ENCODE peak calls at places on chromosome 1, in seven cellular contexts. U is endothelial cell of umbilical vein; K is CD4-positive, CD25-positive, alpha-beta regulatory T cell; V is endodermal cell; P is GM23338; T is transverse colon; O is adrenal gland. C is an unnamed sample.
A peak's percentile ranks its signal among the peaks of the same experiment; 100 is the strongest.

GRCh38 chr1:206600527-206600926 is 11.7 kb downstream of the EIF2D start:
- DNase-seq in U (no peak), K (no peak), V (no peak), P (no peak), T (no peak), O (no peak), C (no peak)

GRCh38 chr1:59939393-59939792 is 12.8 kb upstream of the CYP2J2 start:
- DNase-seq in U (no peak), K (no peak), V (no peak), P (no peak), T (no peak), O (no peak), C (no peak)

GRCh38 chr1:78255378-78255777 is 209.6 kb downstream of the GIPC2 start:
- DNase-seq in U (no peak), K (no peak), V (no peak), P (no peak), T (no peak), O (no peak), C (no peak)

GRCh38 chr1:79603862-79604261 is 597.3 kb upstream of the ADGRL4 start:
- DNase-seq in U (no peak), K (no peak), V (no peak), P (no peak), T (no peak), O (no peak), C (no peak)

GRCh38 chr1:192489046-192489445 is 86.5 kb upstream of the RGS1 start:
- DNase-seq in U (peak; percentile 16), K (no peak), V (no peak), P (no peak), T (no peak), O (no peak), C (no peak)

GRCh38 chr1:117658676-117659075 is 52.8 kb downstream of the TENT5C start:
- DNase-seq in U (no peak), K (peak; percentile 91), V (no peak), P (no peak), T (peak; percentile 79), O (no peak), C (no peak)

GRCh38 chr1:219153741-219154140 is 19.9 kb upstream of the LYPLAL1 start:
- DNase-seq in U (no peak), K (no peak), V (no peak), P (no peak), T (no peak), O (no peak), C (no peak)

GRCh38 chr1:235741294-235741693 is 91.7 kb upstream of the GNG4 start:
- DNase-seq in U (no peak), K (no peak), V (no peak), P (no peak), T (no peak), O (no peak), C (no peak)

GRCh38 chr1:209402697-209403096 is 180.8 kb upstream of the CAMK1G start:
- DNase-seq in U (no peak), K (no peak), V (no peak), P (no peak), T (no peak), O (no peak), C (no peak)

GRCh38 chr1:12597792-12598191 is 20.2 kb downstream of the DHRS3 start:
- DNase-seq in U (no peak), K (no peak), V (no peak), P (no peak), T (no peak), O (peak; percentile 51), C (no peak)

GRCh38 chr1:201937624-201938212 is 8.6 kb downstream of the LMOD1 start:
- DNase-seq in U (peak; percentile 84), K (no peak), V (no peak), P (no peak), T (no peak), O (no peak), C (no peak)

GRCh38 chr1:21284206-21285137 is 5.8 kb downstream of the ECE1 start:
- DNase-seq in U (no peak), K (no peak), V (no peak), P (no peak), T (no peak), O (peak; percentile 62), C (no peak)

GRCh38 chr1:153536618-153537375 is 1.0 kb upstream of the S100A6 start:
- DNase-seq in U (no peak), K (no peak), V (peak; percentile 47), P (no peak), T (peak; percentile 84), O (no peak), C (no peak)
- H3K4me3 ChIP-seq in U (no peak overlapping the region), K (peak overlapping the region; percentile 90), V (no peak overlapping the region), P (peak overlapping the region; percentile 63), T (peak overlapping the region; percentile 81), O (no peak overlapping the region), C (peak overlapping the region; percentile 73)

GRCh38 chr1:204350265-204350664 is 9.5 kb downstream of the PLEKHA6 start:
- DNase-seq in U (no peak), K (no peak), V (no peak), P (no peak), T (no peak), O (no peak), C (no peak)
- H3K4me3 ChIP-seq in U (no peak overlapping the region), K (no peak overlapping the region), V (no peak overlapping the region), P (peak overlapping the region; percentile 44), T (no peak overlapping the region), O (no peak overlapping the region), C (no peak overlapping the region)

GRCh38 chr1:245840971-245841370 is 666.1 kb downstream of the SMYD3 start:
- DNase-seq in U (no peak), K (no peak), V (no peak), P (no peak), T (no peak), O (no peak), C (no peak)
- H3K4me3 ChIP-seq in U (no peak overlapping the region), K (no peak overlapping the region), V (no peak overlapping the region), P (no peak overlapping the region), T (no peak overlapping the region), O (no peak overlapping the region), C (no peak overlapping the region)

GRCh38 chr1:94929351-94929814 is 2.5 kb upstream of the CNN3 start:
- DNase-seq in U (no peak), K (no peak), V (no peak), P (no peak), T (peak; percentile 51), O (peak; percentile 26), C (no peak)
- H3K4me3 ChIP-seq in U (no peak overlapping the region), K (no peak overlapping the region), V (peak overlapping the region; percentile 85), P (peak overlapping the region; percentile 92), T (peak overlapping the region; percentile 81), O (no peak overlapping the region), C (no peak overlapping the region)

GRCh38 chr1:6244401-6245054 is 549 bp downstream of the HES3 start:
- DNase-seq in U (no peak), K (no peak), V (no peak), P (no peak), T (no peak), O (no peak), C (no peak)
- H3K4me3 ChIP-seq in U (no peak overlapping the region), K (no peak overlapping the region), V (no peak overlapping the region), P (peak overlapping the region; percentile 83), T (no peak overlapping the region), O (no peak overlapping the region), C (no peak overlapping the region)

GRCh38 chr1:15154480-15155036 is 1.0 kb downstream of the TMEM51 start:
- DNase-seq in U (no peak), K (no peak), V (peak; percentile 86), P (peak; percentile 80), T (peak; percentile 49), O (peak; percentile 78), C (no peak)

GRCh38 chr1:15153184-15153841 is at the start of gene TMEM51:
- DNase-seq in U (peak; percentile 79), K (no peak), V (peak; percentile 93), P (peak; percentile 91), T (peak; percentile 87), O (peak; percentile 90), C (no peak)

GRCh38 chr1:15152318-15153183 is 996 bp upstream of the TMEM51 start:
- DNase-seq in U (peak; percentile 89), K (no peak), V (peak; percentile 92), P (peak; percentile 92), T (peak; percentile 92), O (peak; percentile 94), C (no peak)

GRCh38 chr1:15155191-15155590 is 1.6 kb downstream of the TMEM51 start:
- DNase-seq in U (no peak), K (no peak), V (no peak), P (no peak), T (no peak), O (no peak), C (no peak)

DNA sequence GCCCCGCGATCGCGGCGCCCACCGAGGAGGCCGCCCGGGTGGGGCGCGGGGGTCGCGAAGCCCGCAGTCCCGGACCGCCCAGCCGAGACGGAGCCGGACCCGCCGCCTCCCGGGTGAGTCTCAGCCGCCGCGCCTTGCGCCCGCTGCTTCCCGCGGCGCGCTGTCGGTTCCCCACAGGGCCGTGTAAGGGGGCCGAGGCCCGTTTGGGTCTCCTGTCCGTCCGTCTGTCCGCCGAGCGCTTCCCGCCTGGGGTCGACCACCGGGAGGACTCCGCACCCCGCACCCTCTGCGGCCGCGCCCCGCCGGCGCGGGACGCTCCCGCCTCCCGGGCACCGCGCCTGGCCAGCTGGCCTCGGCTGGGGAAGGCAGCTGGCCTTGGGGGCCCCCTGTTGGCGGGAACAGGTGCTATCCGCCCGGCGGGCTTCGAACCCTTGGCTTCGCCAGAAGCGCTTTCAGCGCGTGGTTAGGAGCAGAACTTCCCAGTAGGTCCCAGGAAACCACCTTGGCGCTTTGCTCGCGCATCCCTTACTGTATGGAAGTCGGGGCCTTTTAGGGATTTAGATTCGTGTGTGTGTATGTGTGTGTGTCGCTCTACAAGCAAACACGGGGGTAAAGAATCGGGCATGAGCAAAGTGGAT is 414 bp downstream of the TMEM51 start:
- DNase-seq in U (peak; percentile 70), K (peak; percentile 14), V (peak; percentile 92), P (peak; percentile 81), T (peak; percentile 81), O (peak; percentile 80), C (no peak)
- H3K4me3 ChIP-seq in U (peak overlapping the region; percentile 70), K (no peak overlapping the region), V (peak overlapping the region; percentile 89), P (peak overlapping the region; percentile 87), T (peak overlapping the region; percentile 90), O (peak overlapping the region; percentile 55), C (no peak overlapping the region)

GRCh38 chr1:197200468-197200899 is 54.0 kb upstream of the ASPM start:
- DNase-seq in U (peak; percentile 67), K (peak; percentile 63), V (no peak), P (peak; percentile 18), T (no peak), O (peak; percentile 26), C (peak; percentile 58)

GRCh38 chr1:197198911-197199310 is 52.4 kb upstream of the ASPM start:
- DNase-seq in U (no peak), K (no peak), V (no peak), P (no peak), T (no peak), O (no peak), C (no peak)

GRCh38 chr1:197197430-197197997 is 51.0 kb upstream of the ASPM start:
- DNase-seq in U (no peak), K (no peak), V (no peak), P (peak; percentile 27), T (no peak), O (no peak), C (no peak)

GRCh38 chr1:197199923-197200467 is 53.5 kb upstream of the ASPM start:
- DNase-seq in U (no peak), K (no peak), V (no peak), P (no peak), T (no peak), O (no peak), C (no peak)

GRCh38 chr1:197198333-197198732 is 51.9 kb upstream of the ASPM start:
- DNase-seq in U (no peak), K (no peak), V (no peak), P (no peak), T (no peak), O (no peak), C (no peak)
- H3K4me3 ChIP-seq in U (peak overlapping the region; percentile 29), K (peak overlapping the region; percentile 85), V (peak overlapping the region; percentile 99), P (peak overlapping the region; percentile 84), T (no peak overlapping the region), O (no peak overlapping the region), C (peak overlapping the region; percentile 97)

GRCh38 chr1:237640011-237640671 is 250.6 kb downstream of the ZP4 start:
- DNase-seq in U (no peak), K (no peak), V (no peak), P (no peak), T (no peak), O (no peak), C (no peak)
- H3K4me3 ChIP-seq in U (no peak overlapping the region), K (no peak overlapping the region), V (no peak overlapping the region), P (no peak overlapping the region), T (no peak overlapping the region), O (no peak overlapping the region), C (no peak overlapping the region)

C was measured in Karpas-422.